ENCODE peak calls at places on chromosomes 4 and X, in seven cellular contexts. N is H9, I is mucosa of descending colon, Z is astrocyte, D is endothelial cell of umbilical vein, Y is GM23248, F is tibial artery. B is an unnamed sample. For H3K4me1, the result is how much of the 10 kb centered on the place peaks cover.

GRCh38 chr4:101068115-101068514 is 279.2 kb downstream of the PPP3CA start:
- DNase-seq in I (no peak), D (no peak), F (no peak), Z (no peak), N (no peak), Y (no peak), B (no peak)

GRCh38 chrX:16671005-16671404 is 21.0 kb downstream of the S100G start:
- DNase-seq in Y (peak), I (no peak), N (no peak), Z (peak), F (no peak), D (peak), B (no peak)

GRCh38 chr4:80103615-80104014 is 30.6 kb upstream of the ANTXR2 start:
- DNase-seq in N (no peak), Z (no peak), F (no peak), I (no peak), Y (no peak), D (no peak), B (no peak)

GRCh38 chr4:8641931-8642650 is 49.5 kb downstream of the CPZ start:
- DNase-seq in F (peak), I (peak), Z (no peak), D (no peak), Y (no peak), N (no peak), B (no peak)

GRCh38 chr4:17504081-17504480 is 7.8 kb downstream of the QDPR start:
- DNase-seq in Y (no peak), Z (peak), F (no peak), D (no peak), N (no peak), I (no peak), B (no peak)

GRCh38 chr4:38050560-38051350 is 90.6 kb downstream of the PTTG2 start:
- DNase-seq in I (no peak), Z (peak), N (no peak), F (no peak), Y (peak), D (peak), B (no peak)

GRCh38 chrX:44343412-44343942 is at the start of gene EFHC2:
- DNase-seq in N (peak), Z (peak), D (peak), F (peak), Y (peak), I (peak), B (peak)

GRCh38 chrX:15864629-15865028 is 10.0 kb upstream of the AP1S2 start:
- DNase-seq in F (no peak), D (no peak), I (no peak), N (no peak), Y (peak), Z (no peak), B (no peak)

GRCh38 chrX:69510137-69510715 is 6.1 kb downstream of the NALF2 start:
- DNase-seq in F (no peak), N (no peak), Z (no peak), I (no peak), D (no peak), Y (no peak), B (no peak)

GRCh38 chr4:102345795-102346100 is 466 bp upstream of the SLC39A8 start:
- DNase-seq in I (no peak), F (no peak), D (no peak), Z (no peak), N (no peak), Y (peak), B (peak)

GRCh38 chr4:165684177-165684870 is 188.7 kb upstream of the TLL1 start:
- DNase-seq in D (peak), N (no peak), Z (peak), F (no peak), I (no peak), Y (peak), B (no peak)

GRCh38 chrX:83997781-83998180 is 136.8 kb downstream of the CYLC1 start:
- DNase-seq in N (no peak), Y (no peak), F (no peak), D (no peak), I (no peak), Z (no peak), B (no peak)

GRCh38 chrX:44462851-44463250 is 79.8 kb downstream of the FUNDC1 start:
- DNase-seq in N (no peak), F (no peak), D (peak), Z (peak), I (no peak), Y (peak), B (no peak)

GRCh38 chrX:13552892-13553291 is 16.5 kb upstream of the EGFL6 start:
- DNase-seq in Z (no peak), F (no peak), Y (no peak), N (no peak), I (no peak), D (no peak), B (no peak)
- H3K4me1 ChIP-seq in Z (under half), F (under half), Y (under half), N (under half), I (under half), D (under half), B (under half)

GRCh38 chrX:40088299-40088625 is 9.5 kb downstream of the BCOR start:
- DNase-seq in N (peak), D (no peak), I (no peak), Z (no peak), F (no peak), Y (no peak), B (no peak)

GRCh38 chrX:40090961-40091360 is 6.8 kb downstream of the BCOR start:
- DNase-seq in N (peak), D (no peak), Z (no peak), Y (no peak), F (no peak), I (no peak), B (no peak)

GRCh38 chrX:40087574-40088298 is 10.0 kb downstream of the BCOR start:
- DNase-seq in Z (no peak), Y (no peak), N (no peak), D (no peak), F (no peak), I (no peak), B (no peak)

GRCh38 chrX:40090050-40090804 is 7.5 kb downstream of the BCOR start:
- DNase-seq in D (peak), Y (peak), Z (no peak), I (peak), N (peak), F (peak), B (peak)

DNA sequence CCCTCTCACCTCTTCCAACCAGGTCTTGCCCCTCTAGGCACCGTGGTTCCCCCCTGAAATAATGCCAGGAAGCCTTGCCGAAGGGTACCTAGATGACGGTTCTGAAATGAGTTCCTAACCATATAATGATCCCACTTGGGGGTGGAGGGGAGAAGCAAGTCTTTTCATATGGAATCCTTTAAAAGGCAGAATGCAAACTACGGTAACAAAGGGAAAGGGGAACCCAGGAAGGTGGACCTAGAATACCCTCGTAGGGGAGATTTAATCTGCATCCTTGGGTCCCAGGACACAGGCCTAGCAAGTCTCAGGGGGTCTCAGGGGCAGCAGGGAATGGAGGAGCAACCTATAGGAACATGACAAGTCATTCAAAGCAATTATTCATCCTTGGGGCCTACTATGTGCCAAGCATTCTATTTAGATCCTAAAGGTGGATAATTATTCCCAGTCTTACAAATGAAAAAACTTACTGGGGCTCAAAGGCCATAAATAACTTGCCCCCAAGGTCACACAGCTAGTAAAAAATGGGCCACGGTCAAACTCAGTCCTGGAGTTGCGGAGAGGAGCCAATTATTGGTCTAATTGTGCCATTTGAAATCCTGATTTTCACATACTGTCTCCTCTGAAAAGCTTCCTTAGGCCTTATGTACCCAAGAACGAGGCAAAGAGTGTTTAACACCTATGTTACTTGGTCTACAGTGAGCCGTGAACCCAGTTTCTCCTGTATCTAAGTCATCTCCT is 8.8 kb downstream of the BCOR start:
- DNase-seq in F (no peak), Z (no peak), N (peak), I (no peak), D (no peak), Y (no peak), B (no peak)
- H3K4me1 ChIP-seq in F (under half), Z (under half), N (under half), I (under half), D (under half), Y (under half), B (under half)

GRCh38 chr4:13963601-13964000 is 336.1 kb upstream of the BOD1L1 start:
- DNase-seq in D (no peak), Z (peak), Y (peak), N (no peak), F (no peak), I (no peak), B (no peak)

GRCh38 chr4:13966241-13967195 is 339.0 kb upstream of the BOD1L1 start:
- DNase-seq in Y (peak), I (no peak), D (peak), N (no peak), F (no peak), Z (peak), B (no peak)

GRCh38 chr4:13970349-13970748 is 342.8 kb upstream of the BOD1L1 start:
- DNase-seq in N (no peak), D (no peak), Z (peak), I (no peak), F (no peak), Y (no peak), B (no peak)

DNA sequence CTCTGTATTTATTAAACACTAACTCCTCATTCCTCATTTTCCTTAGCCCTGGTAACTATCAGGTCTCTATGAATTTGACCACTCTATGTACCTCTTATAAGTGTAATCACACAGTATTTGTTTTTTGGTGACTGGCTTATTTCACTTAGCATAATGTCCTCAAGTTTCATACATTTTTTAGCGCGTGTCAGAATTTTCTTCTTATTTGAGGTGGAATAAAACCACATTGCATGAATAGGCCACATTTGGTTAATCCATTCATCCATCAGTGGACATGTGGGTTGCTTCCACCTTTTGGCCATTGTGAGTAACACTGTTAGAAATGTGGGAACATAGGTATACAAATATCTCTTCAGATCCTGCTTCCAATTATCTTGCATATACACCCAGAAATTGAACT is 341.2 kb upstream of the BOD1L1 start:
- DNase-seq in N (no peak), I (no peak), F (no peak), Y (peak), D (no peak), Z (peak), B (no peak)
- H3K4me1 ChIP-seq in N (under half), I (under half), F (under half), Y (under half), D (under half), Z (under half), B (under half)

GRCh38 chrX:24380273-24381036 is 20.0 kb downstream of the SUPT20HL1 start:
- DNase-seq in N (no peak), I (no peak), Y (no peak), F (no peak), D (no peak), Z (no peak), B (no peak)
- H3K4me1 ChIP-seq in N (under half), I (under half), Y (under half), F (under half), D (under half), Z (under half), B (under half)

B was measured in heart right ventricle.